ENCODE peak calls at places on chromosomes 16 and 17, in five cellular contexts. K is H1, A is A549, Y is K562, D is HepG2. T is an unnamed sample.

GRCh38 chr16:3977376-3977775 is 96.9 kb upstream of the CREBBP start:
- DNase-seq in K (no peak), A (no peak), Y (no peak), D (no peak), T (no peak)

GRCh38 chr17:51046527-51047384 is 73.9 kb downstream of the SPAG9 start:
- DNase-seq in K (peak; percentile 53), A (no peak), Y (peak; percentile 18), D (peak; percentile 13), T (peak; percentile 72)

GRCh38 chr17:7405882-7406825 is 1.5 kb upstream of the NLGN2 start:
- DNase-seq in K (no peak), A (no peak), Y (no peak), D (no peak), T (no peak)

GRCh38 chr16:51419768-51420167 is 268.7 kb upstream of the SALL1 start:
- DNase-seq in K (no peak), A (no peak), Y (no peak), D (no peak), T (no peak)

GRCh38 chr16:29738514-29738913 is 7.3 kb downstream of the C16orf54 start:
- DNase-seq in K (no peak), A (no peak), Y (no peak), D (no peak), T (no peak)

GRCh38 chr16:14088155-14088753 is 17.1 kb downstream of the MRTFB start:
- DNase-seq in K (no peak), A (no peak), Y (no peak), D (peak; percentile 96), T (no peak)

GRCh38 chr16:88561485-88562369 is 8.5 kb upstream of the ZC3H18 start:
- DNase-seq in K (no peak), A (peak; percentile 63), Y (peak; percentile 80), D (no peak), T (peak; percentile 42)

GRCh38 chr17:34822007-34822737 is 139.1 kb downstream of the CCT6B start:
- DNase-seq in K (no peak), A (no peak), Y (no peak), D (no peak), T (no peak)

GRCh38 chr16:54285414-54286066 is 1.0 kb downstream of the IRX3 start:
- DNase-seq in K (no peak), A (no peak), Y (no peak), D (peak; percentile 38), T (no peak)

GRCh38 chr17:70089513-70090148 is 14.6 kb downstream of the KCNJ16 start:
- DNase-seq in K (no peak), A (no peak), Y (no peak), D (no peak), T (no peak)

GRCh38 chr16:83449861-83450260 is 357.9 kb upstream of the HSBP1 start:
- DNase-seq in K (no peak), A (no peak), Y (no peak), D (no peak), T (no peak)

GRCh38 chr17:83202002-83203000 is 122.9 kb downstream of the METRNL start:
- DNase-seq in K (no peak), A (no peak), Y (no peak), D (no peak), T (no peak)

GRCh38 chr17:2435181-2435741 is 34.4 kb upstream of the MNT start:
- DNase-seq in K (no peak), A (no peak), Y (no peak), D (no peak), T (no peak)

GRCh38 chr17:6570731-6571465 is 14.5 kb upstream of the PITPNM3 start:
- DNase-seq in K (no peak), A (no peak), Y (no peak), D (no peak), T (no peak)

GRCh38 chr17:2067559-2067958 is 12.7 kb downstream of the HIC1 start:
- DNase-seq in K (no peak), A (no peak), Y (no peak), D (no peak), T (peak; percentile 84)

GRCh38 chr17:1783834-1784611 is 22.2 kb downstream of the SERPINF1 start:
- DNase-seq in K (no peak), A (peak; percentile 77), Y (peak; percentile 47), D (peak; percentile 67), T (peak; percentile 80)

GRCh38 chr16:46885960-46886763 is 2.0 kb downstream of the GPT2 start:
- DNase-seq in K (no peak), A (no peak), Y (no peak), D (no peak), T (no peak)

GRCh38 chr17:19876524-19877161 is 8.9 kb upstream of the ULK2 start:
- DNase-seq in K (no peak), A (no peak), Y (no peak), D (no peak), T (no peak)

DNA sequence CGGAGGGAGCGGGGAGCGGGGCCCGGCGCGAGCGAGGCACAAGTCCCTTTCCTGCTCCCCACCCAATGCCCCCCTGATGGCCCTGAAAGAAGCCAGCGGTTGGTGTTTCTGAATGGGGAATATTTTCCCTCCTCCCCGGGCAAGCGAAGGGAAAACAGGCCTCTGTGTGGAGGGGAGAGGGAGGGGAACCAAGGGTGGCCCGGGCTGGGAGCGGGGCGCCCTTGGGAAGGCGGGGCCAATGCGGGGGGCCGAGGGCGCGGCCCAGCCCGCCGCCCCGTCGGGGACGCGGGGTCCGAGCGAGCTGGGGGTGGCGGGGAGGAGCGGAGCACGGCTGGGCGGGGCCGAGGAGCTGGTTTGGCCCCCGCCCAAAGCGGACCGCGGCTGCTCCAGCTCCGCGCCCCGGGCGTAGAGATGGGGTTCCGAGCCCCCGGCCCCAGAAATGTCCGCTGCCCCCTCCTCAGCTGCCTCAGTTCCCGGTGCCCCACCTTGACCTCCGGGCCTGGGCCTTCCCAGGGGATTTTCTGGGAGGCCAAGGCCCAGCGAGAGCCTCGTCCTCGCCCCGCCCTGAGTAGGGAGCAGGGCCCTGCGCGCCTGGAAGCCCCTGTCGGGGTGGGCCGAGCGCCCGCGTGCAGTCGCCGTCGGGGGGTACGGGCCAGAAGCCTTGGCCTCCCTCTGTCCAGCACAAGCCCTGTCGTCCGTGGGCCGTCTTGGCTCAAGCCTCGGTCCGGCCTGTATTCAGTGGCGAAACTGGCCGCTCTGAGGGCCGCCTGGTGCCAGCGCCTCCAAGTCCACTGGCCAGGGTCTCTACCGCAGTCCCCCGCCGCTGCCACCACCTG is 3.9 kb upstream of the HEXIM1 start:
- DNase-seq in K (no peak), A (no peak), Y (peak; percentile 83), D (no peak), T (no peak)
- TF ChIP-seq JUN in K (no peak), A (no peak), Y (no peak), D (no peak), T (no peak)

GRCh38 chr17:78317817-78318400 is 42.0 kb downstream of the SOCS3 start:
- DNase-seq in K (no peak), A (no peak), Y (no peak), D (no peak), T (no peak)
- H3K4me1 ChIP-seq in K (peaks cover 29% of the 10 kb centered on the region), A (peaks cover 56% of the 10 kb centered on the region), Y (peaks cover 56% of the 10 kb centered on the region), D (peaks cover 47% of the 10 kb centered on the region), T (peaks cover 29% of the 10 kb centered on the region)

DNA sequence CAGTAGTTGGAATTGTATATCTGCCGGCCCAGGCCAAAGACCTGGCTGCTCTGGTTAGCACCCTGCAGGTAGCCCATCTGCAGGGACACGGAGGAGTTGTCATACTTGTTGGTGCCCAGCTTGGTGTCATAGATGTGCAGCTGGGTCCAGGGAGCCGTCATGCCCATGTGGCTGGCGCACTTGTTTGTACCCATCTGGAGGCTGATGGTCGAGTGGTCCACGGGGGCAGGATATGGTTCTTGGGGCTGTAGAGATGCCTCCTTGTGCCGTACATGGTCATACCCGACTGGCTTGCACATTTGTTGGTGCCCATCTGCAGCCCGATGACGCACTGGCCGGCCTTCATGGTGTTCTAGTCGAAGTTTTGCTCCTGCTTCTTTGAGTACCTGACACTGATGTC is 6.0 kb downstream of the CDH3 start:
- DNase-seq in K (no peak), A (no peak), Y (no peak), D (no peak), T (no peak)
- TF ChIP-seq JUN in K (no peak), A (no peak), Y (no peak), D (no peak), T (no peak)

GRCh38 chr16:58118801-58119508 is 10.2 kb downstream of the CFAP20 start:
- DNase-seq in K (no peak), A (no peak), Y (no peak), D (no peak), T (no peak)
- H3K4me1 ChIP-seq in K (peaks cover 2% of the 10 kb centered on the region), A (peaks cover 13% of the 10 kb centered on the region), Y (peaks cover 11% of the 10 kb centered on the region), D (peaks cover 43% of the 10 kb centered on the region), T (peaks cover 22% of the 10 kb centered on the region)

GRCh38 chr16:1443403-1443973 is 868 bp downstream of the CCDC154 start:
- DNase-seq in K (no peak), A (no peak), Y (no peak), D (no peak), T (no peak)

GRCh38 chr16:1444730-1445517 is 568 bp upstream of the CCDC154 start:
- DNase-seq in K (no peak), A (no peak), Y (no peak), D (no peak), T (no peak)

GRCh38 chr16:1442697-1443096 is 1.7 kb downstream of the CCDC154 start:
- DNase-seq in K (no peak), A (no peak), Y (no peak), D (no peak), T (no peak)

GRCh38 chr16:1445518-1446197 is 1.3 kb upstream of the CCDC154 start:
- DNase-seq in K (no peak), A (no peak), Y (no peak), D (no peak), T (no peak)

DNA sequence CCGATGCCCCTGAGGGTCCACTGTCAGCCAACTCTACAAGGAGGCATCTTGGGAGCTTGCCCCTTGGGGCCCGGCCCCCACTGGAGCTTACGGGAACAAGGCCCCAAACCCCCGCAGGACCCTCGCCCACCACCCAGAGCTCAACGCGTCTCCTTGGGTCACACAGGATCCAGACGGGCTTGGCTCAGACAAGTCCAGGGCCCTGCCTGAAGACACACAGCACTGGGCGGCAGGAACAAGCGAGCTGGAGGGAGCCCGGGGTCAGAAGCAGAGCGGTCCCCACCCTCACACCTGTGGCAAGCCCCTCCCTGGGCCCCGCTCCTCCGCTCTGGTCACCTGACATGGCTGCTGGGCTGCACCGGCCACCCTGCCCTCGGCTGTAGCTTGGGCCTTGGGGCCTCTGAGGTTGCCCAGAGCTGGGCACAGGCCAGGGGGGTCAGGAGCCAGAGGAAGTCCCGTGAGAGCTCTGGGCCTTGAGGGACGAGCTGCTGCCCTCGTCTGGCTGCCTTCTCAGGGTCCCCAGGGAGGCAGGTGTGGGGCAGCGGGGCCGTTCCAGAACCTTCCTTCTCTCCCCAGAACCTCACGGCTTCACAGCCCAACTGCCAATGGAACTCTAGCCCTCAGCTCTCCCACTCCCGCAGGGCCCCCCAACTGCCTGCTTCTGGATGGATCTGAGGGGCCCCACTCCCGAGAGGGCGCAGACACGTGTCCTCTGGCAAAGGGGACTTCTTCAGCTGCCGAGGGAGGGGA is at the start of gene CCDC154:
- DNase-seq in K (no peak), A (no peak), Y (no peak), D (no peak), T (no peak)
- TF ChIP-seq JUN in K (no peak), A (no peak), Y (no peak), D (no peak), T (no peak)

GRCh38 chr17:63434951-63435571 is 11.0 kb downstream of the CYB561 start:
- DNase-seq in K (no peak), A (peak; percentile 76), Y (no peak), D (no peak), T (peak; percentile 39)
- H3K4me1 ChIP-seq in K (peaks cover 3% of the 10 kb centered on the region), A (peaks cover 53% of the 10 kb centered on the region), Y (peaks cover 73% of the 10 kb centered on the region), D (peaks cover 55% of the 10 kb centered on the region), T (peaks cover 35% of the 10 kb centered on the region)